ENCODE peak calls at places on chromosome 20, in ten cellular contexts. I is astrocyte of the cerebellum, F is HFFc6, V is heart left ventricle, Y is mesothelial cell of epicardium, N is RWPE1, W is Caco-2, S is cardiac muscle cell, P is astrocyte of the spinal cord, O is fibroblast of the aortic adventitia. J is an unnamed sample.

GRCh38 chr20:50242863-50243609 is 52.4 kb downstream of the CEBPB start:
- DNase-seq in I (no peak), W (no peak), N (peak; percentile 79), F (no peak), S (no peak), O (no peak), Y (no peak), P (peak; percentile 59), V (no peak), J (no peak)

GRCh38 chr20:53899351-53900167 is 170.8 kb downstream of the BCAS1 start:
- DNase-seq in O (peak; percentile 79), W (no peak), V (no peak), S (no peak), I (no peak), F (peak; percentile 83), N (peak; percentile 92), P (peak; percentile 79), Y (no peak), J (no peak)

GRCh38 chr20:19880256-19881079 is 122.4 kb downstream of the RIN2 start:
- DNase-seq in V (no peak), O (peak; percentile 69), I (no peak), S (no peak), F (peak; percentile 72), Y (no peak), W (peak; percentile 69), P (peak; percentile 76), N (peak; percentile 65), J (no peak)

GRCh38 chr20:22502731-22503191 is 81.6 kb downstream of the FOXA2 start:
- DNase-seq in F (no peak), Y (no peak), W (peak; percentile 79), V (no peak), P (no peak), S (no peak), I (no peak), N (no peak), O (no peak), J (no peak)

GRCh38 chr20:63742381-63743024 is 2.9 kb downstream of the SLC2A4RG start:
- DNase-seq in N (no peak), Y (no peak), P (no peak), S (no peak), W (no peak), V (no peak), I (no peak), F (no peak), O (no peak), J (no peak)

GRCh38 chr20:44901972-44902371 is 7.9 kb upstream of the PABPC1L start:
- DNase-seq in Y (no peak), P (peak; percentile 48), I (no peak), O (peak; percentile 39), S (no peak), F (peak; percentile 48), W (no peak), N (peak; percentile 67), V (no peak), J (no peak)

GRCh38 chr20:21433329-21433890 is 36.1 kb upstream of the NKX2-4 start:
- DNase-seq in N (no peak), O (peak; percentile 28), S (no peak), F (peak; percentile 62), P (no peak), Y (no peak), V (no peak), W (no peak), I (no peak), J (no peak)

GRCh38 chr20:62064788-62065668 is 653 bp downstream of the TAF4 start:
- DNase-seq in F (no peak), W (no peak), V (no peak), N (peak; percentile 42), Y (no peak), P (no peak), S (peak; percentile 68), O (no peak), I (no peak), J (no peak)

DNA sequence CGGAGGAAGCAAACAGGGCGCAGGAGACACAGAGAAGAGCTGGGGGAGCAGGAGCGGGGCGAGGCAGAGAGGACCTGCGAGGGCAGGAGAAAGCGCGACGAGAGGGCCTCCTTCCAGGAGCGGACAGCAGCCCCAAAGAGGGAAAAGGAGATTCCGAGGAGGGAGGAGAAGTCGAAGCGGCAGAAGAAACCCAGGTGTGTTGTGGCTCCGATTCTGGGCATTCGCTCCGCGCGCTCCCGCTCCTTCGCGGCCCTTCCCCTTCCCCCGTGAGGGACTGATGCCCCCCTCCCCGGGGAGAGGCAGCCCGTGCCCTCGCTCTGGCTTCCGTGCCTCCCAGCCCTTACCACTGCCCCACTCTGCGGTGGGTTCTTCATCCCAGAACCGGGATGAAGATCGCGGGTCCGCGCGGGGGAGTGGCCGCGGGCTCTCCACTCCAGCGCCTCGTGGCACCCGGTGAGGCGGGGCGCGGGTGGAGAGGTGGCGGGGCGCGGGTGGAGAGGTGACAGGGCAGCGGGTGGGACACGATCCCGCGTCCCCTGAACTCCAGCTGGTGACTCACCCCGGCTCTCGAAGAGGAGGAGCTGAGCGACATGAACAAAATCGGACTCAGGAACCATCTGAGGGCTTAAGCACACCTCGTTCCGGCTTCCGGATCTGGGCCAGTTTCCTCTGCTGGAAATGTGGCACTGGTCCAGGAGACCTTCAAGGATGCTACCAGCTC is 22.4 kb downstream of the TMC2 start:
- DNase-seq in V (no peak), P (no peak), W (no peak), Y (no peak), N (peak; percentile 15), F (no peak), I (no peak), O (peak; percentile 12), S (no peak), J (no peak)
- TF ChIP-seq CTCF in V (no peak), P (no peak), W (no peak), Y (no peak), N (no peak), F (no peak), I (no peak), O (no peak), S (no peak), J (no peak)

GRCh38 chr20:1871807-1872455 is 23.3 kb upstream of the SIRPA start:
- DNase-seq in I (no peak), Y (no peak), S (no peak), O (no peak), F (no peak), N (no peak), W (no peak), V (no peak), P (no peak), J (peak; percentile 45)

GRCh38 chr20:1875169-1875554 is 20.0 kb upstream of the SIRPA start:
- DNase-seq in V (no peak), W (no peak), N (no peak), S (no peak), P (no peak), O (no peak), Y (no peak), F (no peak), I (no peak), J (no peak)

GRCh38 chr20:1874534-1875168 is 20.6 kb upstream of the SIRPA start:
- DNase-seq in P (no peak), O (no peak), F (no peak), S (no peak), W (peak; percentile 87), I (no peak), N (no peak), V (no peak), Y (no peak), J (no peak)

GRCh38 chr20:1870792-1871550 is 24.2 kb upstream of the SIRPA start:
- DNase-seq in F (no peak), N (no peak), O (peak; percentile 43), W (no peak), P (no peak), I (no peak), V (no peak), Y (no peak), S (no peak), J (peak; percentile 66)

GRCh38 chr20:1872456-1873183 is 22.6 kb upstream of the SIRPA start:
- DNase-seq in I (no peak), Y (no peak), P (no peak), F (no peak), O (no peak), S (no peak), V (no peak), N (no peak), W (no peak), J (no peak)
- TF ChIP-seq CTCF in I (no peak), Y (no peak), P (no peak), F (no peak), O (no peak), S (no peak), V (no peak), N (no peak), W (no peak), J (no peak)

GRCh38 chr20:34956041-34956458 is 382 bp downstream of the MYH7B start:
- DNase-seq in V (no peak), I (no peak), W (no peak), P (no peak), Y (no peak), N (no peak), S (no peak), O (no peak), F (no peak), J (no peak)
- TF ChIP-seq CTCF in V (no peak), I (no peak), W (peak; percentile 29), P (no peak), Y (no peak), N (peak; percentile 34), S (no peak), O (no peak), F (peak; percentile 39), J (no peak)

DNA sequence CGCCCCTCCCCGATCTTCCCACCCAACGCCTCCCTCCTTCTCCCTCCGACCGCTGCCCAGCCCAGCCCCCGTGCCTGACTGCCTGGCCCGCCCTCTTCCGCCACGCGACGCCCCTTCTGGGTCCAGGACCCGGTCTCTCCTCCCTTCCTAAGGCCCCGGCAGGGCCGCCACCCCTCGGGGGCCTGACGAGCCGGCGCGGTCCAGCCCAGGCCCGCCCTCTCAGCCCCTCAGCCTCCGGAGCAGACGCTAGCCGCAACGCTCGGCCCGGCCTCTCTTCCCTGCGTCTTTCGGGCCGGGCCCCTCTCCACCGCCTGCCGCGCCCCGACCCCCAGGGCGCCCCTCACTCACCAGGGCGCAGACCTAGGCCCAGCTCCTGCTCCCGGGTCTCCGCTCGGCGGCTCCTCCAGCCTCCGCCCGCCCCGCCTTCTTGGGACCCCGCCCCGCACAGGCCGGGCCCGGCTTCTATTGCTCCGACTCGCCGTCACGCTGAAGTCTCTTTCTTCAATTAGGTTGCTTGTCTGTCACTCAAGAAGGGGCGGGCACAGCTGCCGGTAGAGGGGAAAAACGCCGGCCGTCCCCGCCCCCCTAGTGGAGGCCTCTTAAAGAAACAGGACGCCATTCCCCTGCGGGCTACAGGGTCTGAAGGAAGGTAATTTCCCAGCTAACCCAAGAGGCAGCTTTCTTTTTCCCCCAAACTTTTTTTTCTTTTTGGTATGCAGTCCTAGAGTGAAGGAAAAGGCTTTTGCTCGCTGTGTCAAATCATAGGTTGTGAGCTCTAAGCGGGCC is at the start of gene ELMO2:
- DNase-seq in Y (peak; percentile 97), W (peak; percentile 99), S (peak; percentile 99), V (peak; percentile 98), I (peak; percentile 94), F (peak; percentile 95), P (peak; percentile 98), N (peak; percentile 100), O (peak; percentile 94), J (peak; percentile 95)
- TF ChIP-seq CTCF in Y (peak; percentile 49), W (peak; percentile 48), S (peak; percentile 3), V (peak; percentile 30), I (no peak), F (peak; percentile 66), P (no peak), N (no peak), O (peak; percentile 20), J (peak; percentile 46)

J was measured in type B pancreatic cell.